ENCODE peak calls at places on chromosomes 11 and 22, in nine cellular contexts. T is GM03348; K is cardiac fibroblast; D is Right ventricle myocardium superior; L is EL; P is GM23248; I is nucleus accumbens; R is activated T-helper 1 cell treated with anti-CD3 and anti-CD28 coated beads, Interleukin-12 subunit alpha, Interleukin-12 subunit beta, Interleukin-2, Interleukin-4 antibody, amounts not matched to agents 30 ng/mL and 10 ng/mL and 1 ng/mL, durations not matched to agents 14 hours and 24 hours and 36 hours; N is AG08396. G is an unnamed sample.
A peak's percentile ranks its signal among the peaks of the same experiment; 100 is the strongest.

GRCh38 chr11:129375731-129376657 is at the start of gene BARX2:
- DNase-seq in T (peak; percentile 75), K (peak; percentile 61), D (no peak), L (peak; percentile 32), P (peak; percentile 86), I (no peak), R (peak; percentile 21), N (peak; percentile 70), G (peak; percentile 37)

GRCh38 chr11:32888805-32889204 is 3.8 kb upstream of the QSER1 start:
- DNase-seq in T (peak; percentile 63), K (peak; percentile 41), D (no peak), L (peak; percentile 66), P (peak; percentile 65), I (no peak), R (no peak), N (peak; percentile 77), G (no peak)

GRCh38 chr11:70381872-70382842 is 16.2 kb upstream of the CTTN start:
- DNase-seq in T (peak; percentile 77), K (peak; percentile 44), D (no peak), L (peak; percentile 67), P (peak; percentile 86), I (no peak), R (no peak), N (peak; percentile 87), G (no peak)

GRCh38 chr22:44567846-44568493 is 69.9 kb upstream of the RTL6 start:
- DNase-seq in T (no peak), K (peak; percentile 57), D (no peak), L (peak; percentile 53), P (peak; percentile 52), I (no peak), R (peak; percentile 33), N (no peak), G (no peak)

GRCh38 chr11:62726156-62727006 is 876 bp downstream of the HNRNPUL2 start:
- DNase-seq in T (no peak), K (no peak), D (no peak), L (no peak), P (no peak), I (no peak), R (no peak), N (no peak), G (no peak)

GRCh38 chr11:30753504-30753903 is 167.4 kb upstream of the MPPED2 start:
- DNase-seq in T (no peak), K (no peak), D (no peak), L (no peak), P (no peak), I (no peak), R (no peak), N (no peak), G (no peak)

GRCh38 chr22:48318575-48319320 is 1508.9 kb downstream of the BRD1 start:
- DNase-seq in T (no peak), K (no peak), D (peak; percentile 6), L (no peak), P (no peak), I (no peak), R (no peak), N (no peak), G (no peak)

GRCh38 chr22:41094036-41094435 is 1.6 kb downstream of the EP300 start:
- DNase-seq in T (peak; percentile 37), K (peak; percentile 44), D (no peak), L (peak; percentile 53), P (peak; percentile 65), I (no peak), R (peak; percentile 4), N (peak; percentile 37), G (peak; percentile 14)

GRCh38 chr11:121866822-121867221 is 249.2 kb downstream of the BLID start:
- DNase-seq in T (no peak), K (no peak), D (no peak), L (no peak), P (no peak), I (no peak), R (no peak), N (no peak), G (no peak)

GRCh38 chr11:44619931-44620725 is 54.7 kb downstream of the CD82 start:
- DNase-seq in T (no peak), K (no peak), D (peak; percentile 22), L (no peak), P (no peak), I (no peak), R (no peak), N (no peak), G (no peak)

GRCh38 chr11:46391186-46391577 is 394 bp downstream of the CHRM4 start:
- DNase-seq in T (no peak), K (no peak), D (no peak), L (no peak), P (no peak), I (no peak), R (no peak), N (no peak), G (no peak)